ENCODE peak calls at places on chromosomes 12 and 14, in eight cellular contexts. L, H, W, T, N, J, A and K are unnamed samples.

GRCh38 chr14:73712540-73713141 is 1.5 kb downstream of the PNMA1 start:
- DNase-seq in A (no peak), H (no peak), L (no peak), N (peak), J (peak), T (no peak), W (no peak), K (no peak)

GRCh38 chr12:62640910-62641448 is 174.4 kb downstream of the MON2 start:
- DNase-seq in J (peak), L (no peak), N (no peak), A (no peak), T (peak), W (no peak), H (no peak), K (no peak)

GRCh38 chr14:99479903-99480855 is 480 bp downstream of the SETD3 start:
- DNase-seq in T (no peak), W (peak), A (peak), J (peak), L (peak), H (no peak), N (peak), K (no peak)

GRCh38 chr14:39203659-39204606 is 28.9 kb downstream of the PNN start:
- DNase-seq in L (no peak), A (no peak), W (peak), N (no peak), T (no peak), H (no peak), J (no peak), K (no peak)

GRCh38 chr12:116336542-116337065 is 59.1 kb upstream of the MED13L start:
- DNase-seq in N (no peak), A (no peak), H (no peak), L (no peak), W (peak), T (no peak), J (peak), K (peak)

GRCh38 chr12:21828111-21828775 is 53.7 kb upstream of the KCNJ8 start:
- DNase-seq in H (no peak), L (no peak), N (no peak), W (no peak), T (no peak), A (no peak), J (no peak), K (no peak)

GRCh38 chr14:75440733-75441474 is 13.1 kb downstream of the JDP2 start:
- DNase-seq in L (no peak), W (peak), A (no peak), J (peak), H (peak), T (no peak), N (no peak), K (peak)

GRCh38 chr14:94558842-94559241 is 2.4 kb upstream of the SERPINA4 start:
- DNase-seq in A (no peak), W (no peak), L (no peak), T (no peak), N (no peak), J (no peak), H (no peak), K (no peak)

GRCh38 chr14:76309572-76310551 is 66.1 kb upstream of the ESRRB start:
- DNase-seq in W (no peak), J (no peak), L (no peak), A (no peak), N (peak), T (no peak), H (no peak), K (no peak)

GRCh38 chr14:83520837-83521236 is 1987.2 kb upstream of the SEL1L start:
- DNase-seq in N (no peak), J (peak), H (no peak), W (no peak), T (peak), A (no peak), L (no peak), K (peak)

GRCh38 chr12:126338031-126338441 is 1272.8 kb downstream of the AACS start:
- DNase-seq in L (no peak), H (no peak), W (no peak), A (no peak), N (no peak), T (no peak), J (no peak), K (no peak)

GRCh38 chr14:103138483-103139370 is 15.5 kb downstream of the TNFAIP2 start:
- DNase-seq in N (no peak), A (no peak), H (no peak), L (peak), T (no peak), W (no peak), J (no peak), K (no peak)

GRCh38 chr14:74616996-74617700 is 5.1 kb upstream of the LTBP2 start:
- DNase-seq in A (no peak), N (no peak), H (no peak), L (no peak), J (peak), W (no peak), T (no peak), K (no peak)

GRCh38 chr12:5200276-5201087 is 156.8 kb downstream of the KCNA5 start:
- DNase-seq in T (no peak), H (no peak), A (no peak), N (no peak), J (no peak), L (no peak), W (peak), K (no peak)
- TF ChIP-seq CTCF in T (peak), H (peak), A (peak), N (peak), J (peak), L (peak), W (peak), K (peak)

GRCh38 chr12:14845350-14845750 is 2.0 kb upstream of the ART4 start:
- DNase-seq in J (peak), W (peak), L (no peak), N (no peak), A (no peak), T (no peak), H (no peak), K (no peak)

GRCh38 chr12:14846878-14847580 is 3.7 kb upstream of the ART4 start:
- DNase-seq in W (no peak), N (no peak), J (peak), A (no peak), L (no peak), H (no peak), T (no peak), K (no peak)

GRCh38 chr12:14843425-14843887 is at the start of gene ART4:
- DNase-seq in A (no peak), W (no peak), N (no peak), H (no peak), J (no peak), T (no peak), L (no peak), K (no peak)

GRCh38 chr12:14849664-14850063 is 6.3 kb upstream of the ART4 start:
- DNase-seq in L (no peak), J (peak), N (no peak), H (no peak), W (no peak), T (no peak), A (no peak), K (no peak)

GRCh38 chr12:14846042-14846587 is 2.8 kb upstream of the ART4 start:
- DNase-seq in J (peak), T (no peak), W (no peak), A (no peak), L (no peak), H (no peak), N (no peak), K (no peak)
- TF ChIP-seq CTCF in J (no peak), T (no peak), W (no peak), A (no peak), L (no peak), H (no peak), N (no peak), K (no peak)

GRCh38 chr14:63542231-63542999 is 762 bp downstream of the PPP2R5E start:
- DNase-seq in L (peak), H (no peak), T (no peak), A (no peak), W (no peak), N (no peak), J (peak), K (no peak)

GRCh38 chr14:63543000-63543825 is at the start of gene PPP2R5E:
- DNase-seq in J (peak), A (peak), T (peak), N (peak), L (peak), H (peak), W (peak), K (peak)

GRCh38 chr14:63545431-63545830 is 2.3 kb upstream of the PPP2R5E start:
- DNase-seq in J (no peak), H (no peak), A (no peak), T (no peak), W (no peak), N (no peak), L (no peak), K (no peak)

GRCh38 chr14:63543826-63544320 is 696 bp upstream of the PPP2R5E start:
- DNase-seq in T (no peak), J (no peak), N (no peak), A (no peak), H (no peak), W (no peak), L (no peak), K (no peak)

DNA sequence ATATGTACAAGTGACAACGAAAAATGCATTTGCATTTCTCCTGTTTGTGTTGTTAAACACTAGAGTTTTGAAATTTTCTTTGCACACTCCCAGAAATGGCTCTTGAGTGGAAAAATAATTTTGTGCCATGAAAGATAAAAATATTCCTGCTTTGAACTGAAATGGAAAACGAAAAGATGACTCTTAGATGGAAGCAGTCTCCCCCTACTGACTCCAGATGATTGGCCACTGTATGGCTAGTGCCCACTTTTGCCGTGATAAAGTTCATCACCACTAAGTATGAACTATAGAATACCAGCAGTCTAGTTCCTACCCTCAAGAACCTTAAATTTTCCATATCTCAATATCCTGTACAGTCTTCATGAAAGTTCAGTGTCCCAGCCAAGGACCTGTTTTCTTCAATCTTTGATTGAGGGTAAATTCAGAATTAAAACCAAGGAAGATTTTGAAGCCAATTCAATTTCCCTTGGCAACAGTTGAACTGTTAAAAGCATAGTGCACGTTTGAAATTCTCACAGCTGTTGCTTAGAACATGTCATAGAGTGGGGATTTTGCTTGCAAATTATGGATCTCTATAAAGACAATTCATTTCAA is 1.6 kb upstream of the PPP2R5E start:
- DNase-seq in L (no peak), T (no peak), A (no peak), H (no peak), N (no peak), J (peak), W (no peak), K (no peak)
- TF ChIP-seq CTCF in L (no peak), T (peak), A (peak), H (peak), N (no peak), J (peak), W (no peak), K (peak)

GRCh38 chr12:91910871-91911388 is 234.7 kb downstream of the BTG1 start:
- DNase-seq in N (no peak), H (no peak), W (no peak), T (no peak), J (no peak), L (no peak), A (no peak), K (no peak)
- TF ChIP-seq CTCF in N (no peak), H (no peak), W (no peak), T (no peak), J (no peak), L (no peak), A (no peak), K (no peak)

GRCh38 chr14:106837870-106838269 is 1311.5 kb downstream of the TMEM121 start:
- DNase-seq in T (no peak), L (no peak), J (no peak), N (no peak), A (no peak), W (no peak), H (no peak), K (no peak)

GRCh38 chr14:106838991-106839769 is 1312.8 kb downstream of the TMEM121 start:
- DNase-seq in A (no peak), J (no peak), T (no peak), L (no peak), H (no peak), N (no peak), W (no peak), K (no peak)

GRCh38 chr14:106842687-106843086 is 1316.3 kb downstream of the TMEM121 start:
- DNase-seq in W (peak), N (no peak), L (no peak), T (no peak), A (no peak), J (no peak), H (no peak), K (no peak)

GRCh38 chr14:106841701-106842100 is 1315.3 kb downstream of the TMEM121 start:
- DNase-seq in J (no peak), H (no peak), W (no peak), L (no peak), T (no peak), N (no peak), A (no peak), K (no peak)

GRCh38 chr14:106840258-106840657 is 1313.9 kb downstream of the TMEM121 start:
- DNase-seq in L (no peak), N (no peak), W (no peak), T (no peak), A (no peak), H (no peak), J (no peak), K (no peak)
- TF ChIP-seq CTCF in L (no peak), N (no peak), W (no peak), T (no peak), A (no peak), H (no peak), J (no peak), K (no peak)

GRCh38 chr14:69288001-69288771 is 28.2 kb downstream of the GALNT16 start:
- DNase-seq in W (peak), T (no peak), H (no peak), A (no peak), L (no peak), J (peak), N (no peak), K (peak)
- TF ChIP-seq CTCF in W (peak), T (peak), H (peak), A (no peak), L (no peak), J (peak), N (no peak), K (peak)